ENCODE peak calls at places on chromosomes 16 and 17, in ten cellular contexts. E, R, K, Z, H, A, N, S, T and L are unnamed samples.

GRCh38 chr17:41308918-41309359 is at the start of gene KRTAP16-1:
- DNase-seq in E (no peak), R (no peak), K (no peak), Z (no peak), H (no peak), A (no peak), N (no peak), S (no peak), T (no peak), L (peak)

GRCh38 chr17:73189417-73190099 is 3.3 kb upstream of the COG1 start:
- DNase-seq in E (peak), R (no peak), K (peak), Z (peak), H (peak), A (no peak), N (no peak), S (no peak), T (peak), L (no peak)

GRCh38 chr17:73474370-73474988 is 162.7 kb upstream of the CDC42EP4 start:
- DNase-seq in E (peak), R (no peak), K (peak), Z (no peak), H (no peak), A (no peak), N (no peak), S (peak), T (peak), L (no peak)

GRCh38 chr16:77212736-77213541 is 13.7 kb downstream of the SYCE1L start:
- DNase-seq in E (peak), R (peak), K (no peak), Z (peak), H (no peak), A (no peak), N (no peak), S (no peak), T (peak), L (peak)

GRCh38 chr16:22282254-22282892 is 14.8 kb upstream of the POLR3E start:
- DNase-seq in E (no peak), R (no peak), K (no peak), Z (no peak), H (no peak), A (no peak), N (no peak), S (no peak), T (no peak), L (no peak)

GRCh38 chr17:48626470-48627241 is 498 bp upstream of the HOXB9 start:
- DNase-seq in E (peak), R (no peak), K (no peak), Z (no peak), H (no peak), A (no peak), N (no peak), S (no peak), T (peak), L (no peak)

GRCh38 chr17:51135956-51136355 is 15.3 kb upstream of the SPAG9 start:
- DNase-seq in E (no peak), R (no peak), K (no peak), Z (no peak), H (no peak), A (no peak), N (no peak), S (no peak), T (no peak), L (no peak)

GRCh38 chr16:19555938-19556778 is 655 bp downstream of the VPS35L start:
- DNase-seq in E (no peak), R (peak), K (peak), Z (no peak), H (no peak), A (no peak), N (no peak), S (peak), T (peak), L (no peak)

GRCh38 chr17:5226940-5227878 is 7.5 kb downstream of the SCIMP start:
- DNase-seq in E (no peak), R (no peak), K (no peak), Z (no peak), H (no peak), A (no peak), N (no peak), S (no peak), T (no peak), L (no peak)

GRCh38 chr16:1089439-1089821 is 6.6 kb downstream of the C1QTNF8 start:
- DNase-seq in E (no peak), R (no peak), K (no peak), Z (no peak), H (no peak), A (no peak), N (no peak), S (no peak), T (no peak), L (no peak)

GRCh38 chr16:46922239-46922638 is 38.1 kb downstream of the GPT2 start:
- DNase-seq in E (no peak), R (no peak), K (no peak), Z (no peak), H (no peak), A (no peak), N (no peak), S (no peak), T (no peak), L (no peak)

GRCh38 chr17:83109793-83110645 is 30.6 kb downstream of the METRNL start:
- DNase-seq in E (peak), R (no peak), K (peak), Z (no peak), H (no peak), A (peak), N (no peak), S (peak), T (peak), L (no peak)

GRCh38 chr16:86751081-86752030 is 173.0 kb downstream of the FOXL1 start:
- DNase-seq in E (peak), R (no peak), K (peak), Z (no peak), H (no peak), A (peak), N (peak), S (peak), T (peak), L (no peak)

GRCh38 chr17:40071720-40072480 is 9.1 kb downstream of the THRA start:
- DNase-seq in E (peak), R (no peak), K (no peak), Z (peak), H (peak), A (no peak), N (peak), S (no peak), T (peak), L (no peak)

GRCh38 chr17:55394357-55395021 is 27.1 kb downstream of the MMD start:
- DNase-seq in E (peak), R (no peak), K (no peak), Z (no peak), H (no peak), A (no peak), N (no peak), S (no peak), T (peak), L (no peak)

GRCh38 chr17:58344791-58345157 is 7.2 kb downstream of the SUPT4H1 start:
- DNase-seq in E (no peak), R (peak), K (no peak), Z (no peak), H (no peak), A (no peak), N (no peak), S (no peak), T (no peak), L (peak)

GRCh38 chr17:78709688-78710290 is 72.3 kb downstream of the CYTH1 start:
- DNase-seq in E (no peak), R (no peak), K (no peak), Z (no peak), H (no peak), A (no peak), N (no peak), S (no peak), T (no peak), L (no peak)

GRCh38 chr17:81471804-81472456 is 40.7 kb downstream of the ACTG1 start:
- DNase-seq in E (no peak), R (no peak), K (peak), Z (peak), H (peak), A (peak), N (peak), S (no peak), T (no peak), L (no peak)

GRCh38 chr16:69888005-69888560 is 63.1 kb upstream of the CLEC18A start:
- DNase-seq in E (no peak), R (no peak), K (no peak), Z (no peak), H (no peak), A (no peak), N (no peak), S (no peak), T (no peak), L (no peak)

GRCh38 chr17:66975614-66976378 is 11.3 kb downstream of the CACNG4 start:
- DNase-seq in E (peak), R (no peak), K (no peak), Z (no peak), H (no peak), A (no peak), N (no peak), S (no peak), T (no peak), L (no peak)

GRCh38 chr17:9937901-9938300 is 32.8 kb upstream of the RCVRN start:
- DNase-seq in E (no peak), R (no peak), K (no peak), Z (no peak), H (no peak), A (no peak), N (no peak), S (no peak), T (no peak), L (no peak)

GRCh38 chr16:4004206-4004605 is 112.0 kb downstream of the ADCY9 start:
- DNase-seq in E (no peak), R (no peak), K (no peak), Z (no peak), H (no peak), A (no peak), N (no peak), S (no peak), T (no peak), L (no peak)

GRCh38 chr16:75580-76501 is 2.2 kb upstream of the MPG start:
- DNase-seq in E (peak), R (no peak), K (peak), Z (no peak), H (no peak), A (peak), N (no peak), S (peak), T (peak), L (no peak)

GRCh38 chr17:59699218-59699617 is 8.0 kb downstream of the PTRH2 start:
- DNase-seq in E (no peak), R (no peak), K (no peak), Z (no peak), H (no peak), A (no peak), N (no peak), S (no peak), T (no peak), L (no peak)

GRCh38 chr17:17387017-17387416 is 83.8 kb downstream of the NT5M start:
- DNase-seq in E (peak), R (no peak), K (no peak), Z (no peak), H (no peak), A (no peak), N (no peak), S (no peak), T (no peak), L (no peak)